ENCODE peak calls at places on chromosomes 11 and 22, in four cellular contexts. O is DND-41, Y is tibial nerve, Z is uterus. I is an unnamed sample. For H3K4me1, the result is how much of the 10 kb centered on the place peaks cover.

GRCh38 chr11:450809-451451 is 851 bp downstream of the PTDSS2 start:
- DNase-seq in O (peak), Y (peak), Z (peak), I (peak)

GRCh38 chr11:10032991-10033390 is 261.0 kb downstream of the SBF2 start:
- DNase-seq in O (no peak), Y (no peak), Z (no peak), I (no peak)

GRCh38 chr11:14908214-14908880 is 16.3 kb upstream of the CYP2R1 start:
- DNase-seq in O (peak), Y (no peak), Z (no peak), I (peak)

GRCh38 chr22:37981282-37982011 is 2.9 kb downstream of the SOX10 start:
- DNase-seq in O (no peak), Y (no peak), Z (no peak), I (no peak)

GRCh38 chr11:86726118-86726748 is 53.8 kb upstream of the ME3 start:
- DNase-seq in O (no peak), Y (no peak), Z (no peak), I (no peak)

GRCh38 chr22:49368221-49368975 is 459.3 kb downstream of the BRD1 start:
- DNase-seq in O (no peak), Y (no peak), Z (no peak), I (no peak)

GRCh38 chr11:73205666-73206343 is 12.3 kb upstream of the P2RY2 start:
- DNase-seq in O (no peak), Y (no peak), Z (no peak), I (no peak)

GRCh38 chr22:23092217-23092955 is 22.1 kb downstream of the GNAZ start:
- DNase-seq in O (no peak), Y (no peak), Z (no peak), I (no peak)

GRCh38 chr22:37801946-37802309 is 5.8 kb upstream of the GCAT start:
- DNase-seq in O (peak), Y (no peak), Z (no peak), I (no peak)

GRCh38 chr22:27115816-27116256 is 458.4 kb downstream of the MIAT start:
- DNase-seq in O (no peak), Y (no peak), Z (no peak), I (no peak)

GRCh38 chr22:36853407-36854099 is 7.3 kb upstream of the NCF4 start:
- DNase-seq in O (peak), Y (no peak), Z (peak), I (peak)

GRCh38 chr11:57905439-57905838 is 118.2 kb upstream of the OR9Q1 start:
- DNase-seq in O (no peak), Y (no peak), Z (no peak), I (no peak)

GRCh38 chr11:94768602-94769511 is 701 bp downstream of the AMOTL1 start:
- DNase-seq in O (no peak), Y (peak), Z (peak), I (no peak)

GRCh38 chr11:28463826-28464225 is 355.6 kb downstream of the METTL15 start:
- DNase-seq in O (no peak), Y (no peak), Z (no peak), I (no peak)

GRCh38 chr11:76579047-76579751 is 91.3 kb downstream of the LRRC32 start:
- DNase-seq in O (no peak), Y (no peak), Z (peak), I (peak)

GRCh38 chr11:59931688-59932087 is 6.5 kb upstream of the OOSP1 start:
- DNase-seq in O (no peak), Y (no peak), Z (no peak), I (no peak)
- H3K4me1 ChIP-seq in O (under half), Y (under half), Z (under half), I (under half)

DNA sequence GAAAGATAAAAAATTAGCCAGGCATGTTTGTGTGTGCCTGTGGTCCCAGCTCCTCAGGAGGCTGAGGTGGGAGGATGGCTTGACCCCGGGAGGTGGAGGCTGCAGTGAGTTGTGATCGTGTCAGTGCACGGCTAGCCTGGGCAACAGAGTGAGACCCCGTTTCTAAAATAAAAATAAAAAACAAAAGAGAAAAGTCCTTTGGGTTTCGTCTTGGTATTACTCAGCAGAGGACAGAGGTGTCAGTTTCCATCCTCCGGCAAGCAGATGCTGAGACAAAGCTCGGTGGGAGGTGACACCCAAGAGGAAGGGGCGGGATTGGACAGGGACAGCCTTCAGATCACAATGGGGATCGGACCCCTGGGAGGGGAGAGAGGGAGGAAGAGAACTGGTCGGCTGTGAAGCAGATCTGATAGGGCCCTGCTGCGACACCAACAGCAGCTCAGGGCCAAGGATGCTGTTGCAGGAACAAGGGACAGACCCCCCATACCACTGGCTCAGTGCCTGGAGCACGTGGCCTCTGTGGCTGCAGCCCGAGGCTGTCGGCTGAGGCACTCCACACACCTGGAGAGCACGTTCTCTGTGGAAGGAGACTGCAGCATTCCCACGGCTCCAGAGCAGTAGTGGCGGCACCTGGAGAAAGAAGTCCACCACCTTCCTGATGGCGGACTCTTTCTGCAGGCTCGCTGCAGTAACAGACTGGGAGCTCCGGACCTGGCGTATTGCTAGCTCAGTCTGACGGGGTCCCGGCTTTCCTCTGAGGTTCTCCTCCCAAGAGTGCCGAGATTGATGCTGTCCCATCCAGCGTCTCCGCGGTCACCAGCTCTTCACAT is 5.2 kb upstream of the BID start:
- DNase-seq in O (no peak), Y (no peak), Z (no peak), I (no peak)
- H3K4me1 ChIP-seq in O (half or more), Y (under half), Z (under half), I (half or more)

GRCh38 chr11:17768547-17768946 is 34.0 kb downstream of the KCNC1 start:
- DNase-seq in O (no peak), Y (no peak), Z (no peak), I (no peak)

GRCh38 chr11:17767301-17767885 is 32.8 kb downstream of the KCNC1 start:
- DNase-seq in O (peak), Y (no peak), Z (no peak), I (peak)

GRCh38 chr11:17769218-17769617 is 34.6 kb downstream of the KCNC1 start:
- DNase-seq in O (no peak), Y (no peak), Z (no peak), I (no peak)

GRCh38 chr11:17766590-17766989 is 32.0 kb downstream of the KCNC1 start:
- DNase-seq in O (no peak), Y (no peak), Z (no peak), I (no peak)

DNA sequence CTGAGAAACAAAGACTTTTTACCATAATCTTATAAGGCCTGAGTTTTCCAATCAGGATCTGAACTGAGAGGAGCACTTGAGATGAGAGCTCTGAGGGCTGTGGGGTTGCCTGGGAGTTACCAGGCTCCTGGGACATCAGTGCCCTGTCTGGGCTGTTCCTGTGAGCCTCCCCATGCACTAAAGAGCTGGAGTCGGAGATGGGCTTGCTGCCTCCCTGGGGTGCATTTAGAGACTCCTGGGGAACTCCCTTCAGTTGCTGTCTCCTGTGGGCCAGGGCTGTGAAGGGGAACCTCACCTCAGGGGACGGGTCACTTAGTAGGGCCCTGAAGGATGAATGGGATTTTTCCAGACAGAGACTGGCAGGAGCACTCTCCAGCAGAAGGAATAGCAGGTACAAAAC is 33.3 kb downstream of the KCNC1 start:
- DNase-seq in O (no peak), Y (no peak), Z (no peak), I (no peak)
- H3K4me1 ChIP-seq in O (under half), Y (under half), Z (under half), I (under half)

DNA sequence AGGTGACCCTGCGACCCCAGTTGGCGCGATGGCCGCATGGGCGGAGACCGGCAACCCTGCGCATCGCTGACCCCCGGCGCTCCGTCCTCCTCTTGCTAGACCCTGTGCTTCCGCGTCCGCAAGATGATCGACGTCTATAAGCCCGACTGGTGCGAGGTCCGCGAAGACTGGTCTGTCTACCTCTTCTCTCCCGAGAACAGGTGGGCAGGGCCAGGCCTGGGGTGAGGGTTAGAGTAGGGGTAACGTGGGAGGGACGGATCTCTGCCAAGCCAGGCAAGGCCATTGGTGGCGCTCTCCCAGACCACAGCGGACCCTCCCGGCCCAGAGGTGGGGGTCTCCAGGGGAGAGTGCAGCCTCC is 92.1 kb downstream of the CACNA1I start:
- DNase-seq in O (no peak), Y (no peak), Z (no peak), I (no peak)
- H3K4me1 ChIP-seq in O (under half), Y (under half), Z (under half), I (under half)

GRCh38 chr22:29917052-29917902 is 34.3 kb downstream of the MTMR3 start:
- DNase-seq in O (no peak), Y (no peak), Z (peak), I (no peak)
- H3K4me1 ChIP-seq in O (under half), Y (under half), Z (under half), I (under half)

DNA sequence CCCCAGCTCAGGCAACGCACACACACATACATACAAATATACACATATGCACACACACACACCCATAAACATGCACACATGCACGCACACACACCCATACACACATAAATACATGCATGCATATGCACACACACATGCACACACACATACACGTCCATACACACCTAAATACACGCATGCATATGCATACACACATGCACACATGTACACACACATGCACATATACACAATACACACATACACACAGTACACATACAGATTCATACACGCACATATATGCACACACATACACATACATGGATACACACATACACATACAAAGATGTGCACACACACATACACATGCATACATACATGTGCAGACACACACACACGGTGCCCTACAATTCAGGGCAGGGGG is 496.6 kb downstream of the TBC1D22A start:
- DNase-seq in O (no peak), Y (no peak), Z (no peak), I (no peak)
- H3K4me1 ChIP-seq in O (under half), Y (under half), Z (under half), I (under half)

GRCh38 chr11:61833926-61834277 is 5.8 kb downstream of the FADS2 start:
- DNase-seq in O (peak), Y (no peak), Z (no peak), I (no peak)

GRCh38 chr11:61832207-61832606 is 4.1 kb downstream of the FADS2 start:
- DNase-seq in O (no peak), Y (no peak), Z (no peak), I (no peak)

GRCh38 chr11:61834278-61835004 is 6.3 kb downstream of the FADS2 start:
- DNase-seq in O (peak), Y (no peak), Z (peak), I (peak)

GRCh38 chr11:61833478-61833877 is 5.4 kb downstream of the FADS2 start:
- DNase-seq in O (no peak), Y (no peak), Z (no peak), I (no peak)

GRCh38 chr11:61832758-61833157 is 4.7 kb downstream of the FADS2 start:
- DNase-seq in O (no peak), Y (no peak), Z (no peak), I (no peak)
- H3K4me1 ChIP-seq in O (half or more), Y (under half), Z (under half), I (under half)

I was measured in OCI-LY7.